ENCODE peak calls at places on chromosomes 4 and X, in seven cellular contexts. G is IMR-90, Z is H9, D is neuronal stem cell, E is mesendoderm, L is H1, K is trophoblast cell. R is an unnamed sample. For H3K4me1, the result is how much of the 10 kb centered on the place peaks cover.

GRCh38 chr4:7803992-7804758 is 135.5 kb downstream of the AFAP1 start:
- DNase-seq in G (peak), Z (peak), D (peak), E (peak), L (peak), K (peak), R (peak)

GRCh38 chrX:56572975-56573374 is 9.5 kb downstream of the UBQLN2 start:
- DNase-seq in G (no peak), Z (no peak), D (no peak), E (no peak), L (no peak), K (no peak), R (no peak)

GRCh38 chr4:118740869-118741268 is 55.7 kb downstream of the METTL14 start:
- DNase-seq in G (no peak), Z (no peak), D (no peak), E (no peak), L (no peak), K (no peak), R (peak)

GRCh38 chr4:8315343-8316250 is 46.0 kb downstream of the HTRA3 start:
- DNase-seq in G (peak), Z (peak), D (peak), E (peak), L (peak), K (no peak), R (peak)

GRCh38 chr4:154076921-154077320 is 288.0 kb upstream of the SFRP2 start:
- DNase-seq in G (no peak), Z (no peak), D (no peak), E (no peak), L (no peak), K (no peak), R (peak)

GRCh38 chr4:69907151-69907550 is 23.7 kb upstream of the CSN1S1 start:
- DNase-seq in G (peak), Z (no peak), D (no peak), E (no peak), L (no peak), K (no peak), R (peak)

GRCh38 chrX:130539721-130540321 is 138.0 kb downstream of the RBMX2 start:
- DNase-seq in G (peak), Z (peak), D (peak), E (peak), L (peak), K (peak), R (peak)

GRCh38 chr4:151313306-151314028 is 11.9 kb downstream of the SH3D19 start:
- DNase-seq in G (no peak), Z (no peak), D (no peak), E (no peak), L (no peak), K (peak), R (no peak)

GRCh38 chr4:103207673-103208072 is 9.5 kb upstream of the CENPE start:
- DNase-seq in G (no peak), Z (peak), D (no peak), E (peak), L (no peak), K (no peak), R (no peak)

GRCh38 chr4:128286474-128287158 is 997 bp downstream of the PGRMC2 start:
- DNase-seq in G (peak), Z (no peak), D (peak), E (peak), L (no peak), K (no peak), R (peak)

GRCh38 chr4:163920426-163920825 is 425.9 kb downstream of the TMA16 start:
- DNase-seq in G (no peak), Z (no peak), D (no peak), E (no peak), L (no peak), K (no peak), R (no peak)

GRCh38 chrX:40006025-40007017 is 91.4 kb downstream of the BCOR start:
- DNase-seq in G (no peak), Z (peak), D (no peak), E (peak), L (peak), K (peak), R (peak)

GRCh38 chr4:77959566-77960338 is 97.1 kb downstream of the MRPL1 start:
- DNase-seq in G (peak), Z (no peak), D (peak), E (peak), L (no peak), K (peak), R (peak)

GRCh38 chrX:130676861-130677260 is 226.1 kb downstream of the ENOX2 start:
- DNase-seq in G (no peak), Z (no peak), D (no peak), E (no peak), L (no peak), K (no peak), R (no peak)

GRCh38 chr4:175253184-175253902 is 335.2 kb downstream of the ADAM29 start:
- DNase-seq in G (no peak), Z (peak), D (no peak), E (peak), L (no peak), K (no peak), R (peak)

GRCh38 chr4:17662694-17663093 is 48.3 kb downstream of the MED28 start:
- DNase-seq in G (peak), Z (no peak), D (no peak), E (no peak), L (no peak), K (no peak), R (peak)

GRCh38 chr4:78768447-78769177 is 7.5 kb upstream of the BMP2K start:
- DNase-seq in G (peak), Z (no peak), D (no peak), E (no peak), L (no peak), K (no peak), R (peak)

GRCh38 chrX:22122510-22122909 is 90.4 kb downstream of the PHEX start:
- DNase-seq in G (peak), Z (no peak), D (no peak), E (no peak), L (no peak), K (no peak), R (peak)

GRCh38 chrX:14351889-14352288 is 177.4 kb upstream of the GLRA2 start:
- DNase-seq in G (no peak), Z (peak), D (peak), E (peak), L (no peak), K (no peak), R (no peak)

GRCh38 chrX:135484636-135485289 is 35.7 kb upstream of the INTS6L start:
- DNase-seq in G (peak), Z (no peak), D (no peak), E (peak), L (no peak), K (no peak), R (peak)

GRCh38 chr4:185778307-185778706 is 33.7 kb downstream of the SORBS2 start:
- DNase-seq in G (no peak), Z (no peak), D (no peak), E (no peak), L (no peak), K (peak), R (peak)

GRCh38 chrX:38805294-38806053 is 4.2 kb downstream of the MID1IP1 start:
- DNase-seq in G (peak), Z (peak), D (no peak), E (peak), L (peak), K (peak), R (peak)

GRCh38 chrX:13387656-13388421 is 68.0 kb upstream of the ATXN3L start:
- DNase-seq in G (peak), Z (no peak), D (no peak), E (no peak), L (no peak), K (no peak), R (peak)

GRCh38 chr4:88533937-88534750 is 10.6 kb upstream of the PYURF start:
- DNase-seq in G (peak), Z (no peak), D (no peak), E (peak), L (no peak), K (no peak), R (peak)

GRCh38 chrX:30246769-30247489 is at the start of gene MAGEB1:
- DNase-seq in G (no peak), Z (peak), D (no peak), E (peak), L (peak), K (no peak), R (no peak)

GRCh38 chr4:163256680-163257343 is 75.6 kb downstream of the NPY1R start:
- DNase-seq in G (no peak), Z (no peak), D (no peak), E (no peak), L (no peak), K (no peak), R (no peak)

GRCh38 chrX:126551725-126552312 is 795 bp downstream of the DCAF12L1 start:
- DNase-seq in G (no peak), Z (peak), D (no peak), E (no peak), L (no peak), K (no peak), R (no peak)

GRCh38 chr4:76578002-76578560 is 143.1 kb downstream of the SHROOM3 start:
- DNase-seq in G (no peak), Z (no peak), D (no peak), E (no peak), L (no peak), K (no peak), R (no peak)

GRCh38 chr4:153788419-153789276 is at the start of gene SFRP2:
- DNase-seq in G (no peak), Z (peak), D (peak), E (peak), L (peak), K (no peak), R (peak)

GRCh38 chr4:22473268-22473667 is 42.6 kb downstream of the ADGRA3 start:
- DNase-seq in G (peak), Z (no peak), D (no peak), E (peak), L (no peak), K (no peak), R (peak)

GRCh38 chr4:122689972-122690371 is 42.5 kb upstream of the BBS12 start:
- DNase-seq in G (no peak), Z (no peak), D (no peak), E (no peak), L (no peak), K (no peak), R (no peak)

GRCh38 chrX:2183193-2183725 is 317.5 kb downstream of the DHRSX start:
- DNase-seq in G (no peak), Z (no peak), D (no peak), E (peak), L (peak), K (no peak), R (no peak)

GRCh38 chrX:132209527-132209926 is 9.7 kb downstream of the RAP2C start:
- DNase-seq in G (peak), Z (no peak), D (no peak), E (no peak), L (no peak), K (no peak), R (peak)

GRCh38 chr4:26406346-26406975 is 83.8 kb downstream of the CCKAR start:
- DNase-seq in G (peak), Z (peak), D (no peak), E (peak), L (no peak), K (no peak), R (no peak)

GRCh38 chr4:675980-676870 is 1.9 kb downstream of the MYL5 start:
- DNase-seq in G (no peak), Z (peak), D (no peak), E (no peak), L (no peak), K (peak), R (no peak)

GRCh38 chr4:678331-678734 is 4.0 kb downstream of the MYL5 start:
- DNase-seq in G (no peak), Z (no peak), D (no peak), E (no peak), L (no peak), K (no peak), R (no peak)

GRCh38 chr4:678765-679481 is 4.6 kb downstream of the MYL5 start:
- DNase-seq in G (no peak), Z (no peak), D (no peak), E (no peak), L (no peak), K (no peak), R (no peak)

GRCh38 chr4:676871-677235 is 2.5 kb downstream of the MYL5 start:
- DNase-seq in G (no peak), Z (no peak), D (no peak), E (no peak), L (no peak), K (no peak), R (no peak)

GRCh38 chr4:677431-678293 is 3.3 kb downstream of the MYL5 start:
- DNase-seq in G (no peak), Z (peak), D (no peak), E (no peak), L (no peak), K (peak), R (no peak)
- H3K4me1 ChIP-seq in G (under half), Z (under half), D (under half), E (under half), L (under half), K (under half), R (under half)

GRCh38 chr4:123783091-123783765 is 386.6 kb downstream of the SPRY1 start:
- DNase-seq in G (peak), Z (no peak), D (no peak), E (no peak), L (no peak), K (no peak), R (no peak)
- H2BK120ac ChIP-seq in G (peak), Z (no peak), D (no peak), E (no peak), L (peak), K (no peak), R (no peak)

GRCh38 chr4:10104211-10104990 is 12.2 kb downstream of the WDR1 start:
- DNase-seq in G (no peak), Z (no peak), D (no peak), E (no peak), L (no peak), K (no peak), R (peak)
- H3K4me1 ChIP-seq in G (half or more), Z (under half), D (half or more), E (under half), L (under half), K (under half), R (half or more)

DNA sequence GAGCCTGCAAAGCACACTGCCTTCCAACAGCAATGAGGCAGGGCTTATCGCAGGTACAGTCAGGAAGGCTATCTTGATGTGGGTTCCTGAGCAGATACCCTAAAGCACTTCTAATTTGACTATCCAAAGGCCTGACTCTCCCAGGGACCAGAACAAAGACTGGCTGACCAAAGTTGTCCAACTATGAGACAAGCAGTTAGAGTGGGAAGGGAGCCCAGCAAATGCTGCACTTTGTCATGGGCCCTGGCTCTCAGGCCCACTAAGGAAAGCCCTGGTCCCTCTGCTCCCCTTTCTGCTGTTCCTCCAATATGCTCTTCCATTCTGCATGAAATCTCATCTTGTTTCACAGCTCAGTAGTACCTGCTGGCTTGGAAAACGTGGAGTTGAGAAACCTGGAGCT is 391.0 kb downstream of the RAB28 start:
- DNase-seq in G (no peak), Z (no peak), D (no peak), E (no peak), L (no peak), K (no peak), R (no peak)
- H2BK120ac ChIP-seq in G (no peak), Z (no peak), D (no peak), E (no peak), L (no peak), K (no peak), R (no peak)

GRCh38 chrX:24156177-24156576 is 6.6 kb downstream of the ZFX start:
- DNase-seq in G (no peak), Z (no peak), D (no peak), E (no peak), L (no peak), K (no peak), R (no peak)

GRCh38 chrX:24153796-24154189 is 4.3 kb downstream of the ZFX start:
- DNase-seq in G (no peak), Z (no peak), D (no peak), E (no peak), L (no peak), K (no peak), R (no peak)

GRCh38 chrX:24151513-24151912 is 2.0 kb downstream of the ZFX start:
- DNase-seq in G (no peak), Z (no peak), D (no peak), E (no peak), L (no peak), K (no peak), R (no peak)

GRCh38 chrX:24153175-24153795 is 3.8 kb downstream of the ZFX start:
- DNase-seq in G (no peak), Z (peak), D (no peak), E (peak), L (no peak), K (peak), R (no peak)

GRCh38 chrX:24154490-24155034 is 5.0 kb downstream of the ZFX start:
- DNase-seq in G (peak), Z (no peak), D (no peak), E (no peak), L (no peak), K (no peak), R (no peak)
- H3K4me1 ChIP-seq in G (under half), Z (under half), D (under half), E (under half), L (under half), K (under half), R (under half)

GRCh38 chr4:182291597-182291996 is 48.4 kb downstream of the TENM3 start:
- DNase-seq in G (no peak), Z (no peak), D (no peak), E (no peak), L (no peak), K (no peak), R (no peak)
- H2BK120ac ChIP-seq in G (no peak), Z (no peak), D (no peak), E (no peak), L (no peak), K (no peak), R (no peak)

GRCh38 chr4:38155589-38156294 is 195.5 kb downstream of the PTTG2 start:
- DNase-seq in G (no peak), Z (no peak), D (no peak), E (no peak), L (no peak), K (no peak), R (no peak)

GRCh38 chr4:38154681-38155588 is 194.7 kb downstream of the PTTG2 start:
- DNase-seq in G (no peak), Z (no peak), D (no peak), E (no peak), L (no peak), K (no peak), R (no peak)

GRCh38 chr4:38160487-38161207 is 200.4 kb downstream of the PTTG2 start:
- DNase-seq in G (peak), Z (no peak), D (peak), E (peak), L (no peak), K (peak), R (peak)

GRCh38 chr4:38154251-38154650 is 194.1 kb downstream of the PTTG2 start:
- DNase-seq in G (peak), Z (no peak), D (no peak), E (no peak), L (no peak), K (no peak), R (no peak)

DNA sequence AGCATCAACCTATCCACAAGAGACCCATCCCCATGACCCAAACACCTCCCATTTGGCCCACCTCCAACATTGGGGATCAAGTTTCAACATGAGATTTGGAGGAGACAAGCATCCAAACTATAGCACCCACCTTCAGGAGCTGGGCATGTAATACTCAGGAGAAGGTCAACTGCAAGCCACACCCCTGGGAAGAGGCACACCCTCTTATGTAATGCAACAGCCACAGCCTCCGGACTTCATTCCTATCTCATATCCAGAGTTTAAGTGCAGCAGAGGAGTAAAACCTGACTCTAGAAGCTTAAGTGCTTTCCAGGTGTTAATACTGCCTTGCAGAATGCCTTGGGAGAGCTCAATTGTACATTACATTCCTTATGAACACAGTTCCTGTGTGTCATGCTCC is 197.4 kb downstream of the PTTG2 start:
- DNase-seq in G (no peak), Z (no peak), D (no peak), E (no peak), L (no peak), K (no peak), R (no peak)
- H3K4me1 ChIP-seq in G (under half), Z (under half), D (under half), E (under half), L (under half), K (under half), R (under half)

GRCh38 chr4:40452490-40452813 is 117.3 kb downstream of the CHRNA9 start:
- DNase-seq in G (no peak), Z (no peak), D (no peak), E (no peak), L (no peak), K (no peak), R (no peak)

GRCh38 chr4:40458109-40458508 is 123.0 kb downstream of the CHRNA9 start:
- DNase-seq in G (no peak), Z (no peak), D (no peak), E (no peak), L (no peak), K (no peak), R (no peak)

GRCh38 chr4:40455340-40455902 is 120.3 kb downstream of the CHRNA9 start:
- DNase-seq in G (no peak), Z (no peak), D (no peak), E (peak), L (no peak), K (peak), R (no peak)

GRCh38 chr4:40454816-40455215 is 119.7 kb downstream of the CHRNA9 start:
- DNase-seq in G (no peak), Z (no peak), D (no peak), E (no peak), L (no peak), K (no peak), R (peak)

GRCh38 chr4:40453912-40454311 is 118.8 kb downstream of the CHRNA9 start:
- DNase-seq in G (no peak), Z (no peak), D (no peak), E (no peak), L (no peak), K (no peak), R (no peak)
- H2BK120ac ChIP-seq in G (no peak), Z (no peak), D (no peak), E (no peak), L (no peak), K (no peak), R (no peak)

GRCh38 chr4:6706173-6706572 is 3.5 kb downstream of the MRFAP1L1 start:
- DNase-seq in G (no peak), Z (no peak), D (no peak), E (no peak), L (no peak), K (no peak), R (no peak)
- H3K4me1 ChIP-seq in G (under half), Z (under half), D (under half), E (under half), L (under half), K (under half), R (under half)

R was measured in mesenchymal stem cell.